ENCODE peak calls at places on chromosomes 16 and 17, in nine cellular contexts. Z, T, A, I, M, F, R, W and N are unnamed samples.

GRCh38 chr17:33816842-33817241 is 438.2 kb upstream of the CCL2 start:
- DNase-seq in Z (no peak), T (no peak), A (no peak), I (no peak), M (no peak), F (no peak), R (no peak), W (no peak), N (no peak)

GRCh38 chr17:5418858-5419355 is 555 bp downstream of the NUP88 start:
- DNase-seq in Z (peak), T (peak), A (peak), I (no peak), M (no peak), F (peak), R (peak), W (no peak), N (no peak)

GRCh38 chr17:40019140-40019991 is 4.1 kb downstream of the CSF3 start:
- DNase-seq in Z (no peak), T (no peak), A (no peak), I (no peak), M (no peak), F (no peak), R (peak), W (no peak), N (no peak)

GRCh38 chr16:50326835-50327465 is 41.8 kb downstream of the BRD7 start:
- DNase-seq in Z (peak), T (no peak), A (no peak), I (peak), M (peak), F (peak), R (peak), W (no peak), N (no peak)

GRCh38 chr17:17760872-17761550 is 75.8 kb downstream of the SREBF1 start:
- DNase-seq in Z (no peak), T (no peak), A (no peak), I (no peak), M (no peak), F (no peak), R (no peak), W (no peak), N (no peak)

GRCh38 chr17:78359216-78359935 is 501 bp downstream of the SOCS3 start:
- DNase-seq in Z (no peak), T (no peak), A (no peak), I (peak), M (peak), F (no peak), R (peak), W (no peak), N (no peak)

GRCh38 chr17:43878260-43879082 is 28.9 kb downstream of the MPP2 start:
- DNase-seq in Z (peak), T (peak), A (peak), I (peak), M (peak), F (peak), R (peak), W (peak), N (no peak)

GRCh38 chr16:68276223-68276622 is 11.9 kb downstream of the SLC7A6 start:
- DNase-seq in Z (no peak), T (no peak), A (no peak), I (no peak), M (no peak), F (no peak), R (no peak), W (no peak), N (no peak)

GRCh38 chr17:80376531-80376930 is 38.4 kb upstream of the ENDOV start:
- DNase-seq in Z (no peak), T (no peak), A (no peak), I (no peak), M (no peak), F (no peak), R (no peak), W (no peak), N (no peak)

GRCh38 chr17:61484174-61484573 is 32.0 kb downstream of the TBX4 start:
- DNase-seq in Z (no peak), T (peak), A (no peak), I (no peak), M (no peak), F (no peak), R (no peak), W (no peak), N (no peak)

GRCh38 chr17:80475949-80476876 is at the start of gene NPTX1:
- DNase-seq in Z (no peak), T (peak), A (no peak), I (peak), M (no peak), F (no peak), R (no peak), W (no peak), N (no peak)

GRCh38 chr17:60451965-60452364 is 29.7 kb downstream of the CHCT1 start:
- DNase-seq in Z (no peak), T (no peak), A (no peak), I (no peak), M (no peak), F (no peak), R (no peak), W (no peak), N (no peak)

GRCh38 chr17:10815318-10815717 is 11.4 kb upstream of the TMEM238L start:
- DNase-seq in Z (no peak), T (no peak), A (no peak), I (no peak), M (no peak), F (no peak), R (no peak), W (no peak), N (no peak)

GRCh38 chr16:70454221-70455034 is at the start of gene FCSK:
- DNase-seq in Z (peak), T (peak), A (peak), I (peak), M (peak), F (peak), R (peak), W (peak), N (no peak)

GRCh38 chr17:6507535-6507934 is 48.8 kb downstream of the PITPNM3 start:
- DNase-seq in Z (no peak), T (no peak), A (no peak), I (no peak), M (peak), F (no peak), R (peak), W (no peak), N (no peak)

GRCh38 chr17:64572682-64573154 is 65.9 kb downstream of the CEP95 start:
- DNase-seq in Z (peak), T (no peak), A (no peak), I (no peak), M (peak), F (no peak), R (peak), W (no peak), N (no peak)

GRCh38 chr16:47358816-47359215 is 102.0 kb downstream of the ITFG1 start:
- DNase-seq in Z (no peak), T (no peak), A (no peak), I (no peak), M (no peak), F (no peak), R (no peak), W (no peak), N (no peak)

GRCh38 chr17:50424246-50425000 is 1.6 kb upstream of the ACSF2 start:
- DNase-seq in Z (no peak), T (no peak), A (no peak), I (no peak), M (no peak), F (no peak), R (no peak), W (no peak), N (no peak)

GRCh38 chr16:84471316-84471715 is 33.1 kb downstream of the MEAK7 start:
- DNase-seq in Z (no peak), T (no peak), A (no peak), I (no peak), M (no peak), F (no peak), R (no peak), W (no peak), N (no peak)

GRCh38 chr17:73819440-73820395 is 175.5 kb upstream of the SDK2 start:
- DNase-seq in Z (no peak), T (no peak), A (no peak), I (no peak), M (no peak), F (no peak), R (no peak), W (no peak), N (no peak)

GRCh38 chr17:59607061-59607460 is 12.6 kb upstream of the CLTC start:
- DNase-seq in Z (no peak), T (no peak), A (peak), I (no peak), M (no peak), F (no peak), R (no peak), W (no peak), N (no peak)

GRCh38 chr16:85310868-85311585 is 198.8 kb upstream of the CIBAR2 start:
- DNase-seq in Z (no peak), T (no peak), A (no peak), I (no peak), M (no peak), F (no peak), R (no peak), W (no peak), N (no peak)

GRCh38 chr17:40932608-40933007 is 4.8 kb downstream of the KRT23 start:
- DNase-seq in Z (no peak), T (no peak), A (no peak), I (peak), M (no peak), F (no peak), R (no peak), W (no peak), N (no peak)

GRCh38 chr16:85449885-85450245 is 163.3 kb upstream of the GSE1 start:
- DNase-seq in Z (no peak), T (no peak), A (no peak), I (no peak), M (no peak), F (no peak), R (no peak), W (no peak), N (no peak)

GRCh38 chr17:35084987-35085386 is 21.5 kb upstream of the RFFL start:
- DNase-seq in Z (no peak), T (no peak), A (no peak), I (no peak), M (no peak), F (no peak), R (peak), W (no peak), N (no peak)

GRCh38 chr16:54286330-54287017 is at the start of gene IRX3:
- DNase-seq in Z (no peak), T (peak), A (peak), I (peak), M (peak), F (no peak), R (peak), W (peak), N (no peak)

GRCh38 chr16:81838794-81839193 is 59.7 kb downstream of the PLCG2 start:
- DNase-seq in Z (peak), T (no peak), A (no peak), I (no peak), M (no peak), F (no peak), R (no peak), W (no peak), N (no peak)

GRCh38 chr17:39738568-39738901 is 797 bp downstream of the GRB7 start:
- DNase-seq in Z (no peak), T (no peak), A (no peak), I (peak), M (no peak), F (peak), R (no peak), W (peak), N (no peak)

GRCh38 chr17:3964203-3965122 is at the start of gene ATP2A3:
- DNase-seq in Z (peak), T (peak), A (peak), I (peak), M (peak), F (peak), R (no peak), W (no peak), N (no peak)

GRCh38 chr17:56424005-56424404 is 169.5 kb upstream of the NOG start:
- DNase-seq in Z (no peak), T (no peak), A (no peak), I (no peak), M (no peak), F (no peak), R (no peak), W (no peak), N (no peak)

GRCh38 chr17:13616031-13616430 is 14.3 kb upstream of the HS3ST3A1 start:
- DNase-seq in Z (no peak), T (no peak), A (no peak), I (no peak), M (no peak), F (no peak), R (no peak), W (no peak), N (no peak)

GRCh38 chr16:85639529-85640253 is 26.6 kb downstream of the GSE1 start:
- DNase-seq in Z (no peak), T (peak), A (no peak), I (no peak), M (no peak), F (no peak), R (no peak), W (peak), N (no peak)

GRCh38 chr16:10949424-10949970 is 5.1 kb downstream of the CLEC16A start:
- DNase-seq in Z (peak), T (no peak), A (peak), I (peak), M (no peak), F (no peak), R (peak), W (no peak), N (no peak)

GRCh38 chr16:85458952-85459351 is 154.2 kb upstream of the GSE1 start:
- DNase-seq in Z (no peak), T (peak), A (no peak), I (no peak), M (no peak), F (no peak), R (no peak), W (peak), N (no peak)

GRCh38 chr16:89343501-89344291 is 126.2 kb downstream of the ZNF778 start:
- DNase-seq in Z (no peak), T (peak), A (no peak), I (no peak), M (no peak), F (no peak), R (no peak), W (no peak), N (no peak)

GRCh38 chr17:67637901-67638641 is 79.7 kb upstream of the NOL11 start:
- DNase-seq in Z (no peak), T (no peak), A (no peak), I (no peak), M (no peak), F (no peak), R (no peak), W (no peak), N (no peak)

GRCh38 chr17:63910096-63910495 is 962 bp downstream of the CSHL1 start:
- DNase-seq in Z (no peak), T (no peak), A (no peak), I (no peak), M (no peak), F (no peak), R (no peak), W (no peak), N (no peak)